ENCODE peak calls at places on chromosomes 6 and 20, in nine cellular contexts. Y is cardiac muscle cell; B is RWPE1; I is mucosa of descending colon; P is CD8-positive, alpha-beta T cell; T is Calu3; O is A549; V is brain microvascular endothelial cell; A is H9. C is an unnamed sample.
A peak's percentile ranks its signal among the peaks of the same experiment; 100 is the strongest.

GRCh38 chr6:82363368-82364086 is at the start of gene TPBG:
- DNase-seq in Y (peak; percentile 69), B (peak; percentile 79), I (peak; percentile 77), P (no peak), T (peak; percentile 77), O (peak; percentile 46), V (peak; percentile 47), A (peak; percentile 89), C (no peak)

GRCh38 chr6:121539537-121539936 is 104.1 kb downstream of the GJA1 start:
- DNase-seq in Y (no peak), B (no peak), I (no peak), P (no peak), T (no peak), O (no peak), V (no peak), A (no peak), C (no peak)

GRCh38 chr6:158211273-158212055 is 43.3 kb downstream of the GTF2H5 start:
- DNase-seq in Y (peak; percentile 40), B (no peak), I (no peak), P (no peak), T (no peak), O (no peak), V (no peak), A (no peak), C (peak; percentile 25)

GRCh38 chr6:116571683-116572000 is 338 bp downstream of the RWDD1 start:
- DNase-seq in Y (no peak), B (no peak), I (no peak), P (no peak), T (no peak), O (no peak), V (no peak), A (no peak), C (no peak)

GRCh38 chr6:115847671-115848070 is 213.0 kb downstream of the FRK start:
- DNase-seq in Y (no peak), B (no peak), I (no peak), P (no peak), T (no peak), O (no peak), V (no peak), A (no peak), C (no peak)

GRCh38 chr6:87250019-87250418 is 72.4 kb upstream of the SMIM8 start:
- DNase-seq in Y (no peak), B (no peak), I (no peak), P (no peak), T (no peak), O (no peak), V (no peak), A (no peak), C (no peak)

GRCh38 chr6:37840940-37841300 is 21.4 kb downstream of the ZFAND3 start:
- DNase-seq in Y (no peak), B (no peak), I (no peak), P (no peak), T (no peak), O (no peak), V (no peak), A (no peak), C (no peak)

GRCh38 chr6:38501931-38502330 is 137.8 kb downstream of the BTBD9 start:
- DNase-seq in Y (no peak), B (no peak), I (no peak), P (no peak), T (no peak), O (no peak), V (no peak), A (no peak), C (no peak)

GRCh38 chr6:90068264-90068663 is 174.0 kb downstream of the GJA10 start:
- DNase-seq in Y (peak; percentile 77), B (peak; percentile 47), I (no peak), P (peak; percentile 17), T (peak; percentile 34), O (no peak), V (peak; percentile 76), A (no peak), C (no peak)

GRCh38 chr20:15395457-15395856 is 1058.0 kb upstream of the FLRT3 start:
- DNase-seq in Y (no peak), B (no peak), I (no peak), P (no peak), T (no peak), O (no peak), V (no peak), A (no peak), C (no peak)

GRCh38 chr20:52313335-52313963 is 121.9 kb upstream of the ZFP64 start:
- DNase-seq in Y (peak; percentile 68), B (peak; percentile 66), I (no peak), P (no peak), T (peak; percentile 25), O (peak; percentile 23), V (peak; percentile 3), A (peak; percentile 58), C (no peak)

GRCh38 chr20:32031007-32031958 is 20.8 kb upstream of the HCK start:
- DNase-seq in Y (peak; percentile 88), B (peak; percentile 94), I (peak; percentile 79), P (peak; percentile 59), T (peak; percentile 90), O (peak; percentile 86), V (peak; percentile 69), A (peak; percentile 97), C (peak; percentile 38)

GRCh38 chr20:38109025-38109541 is 56.0 kb downstream of the TGM2 start:
- DNase-seq in Y (peak; percentile 85), B (no peak), I (no peak), P (no peak), T (no peak), O (no peak), V (no peak), A (no peak), C (peak; percentile 46)

GRCh38 chr6:106253731-106254130 is 71.8 kb downstream of the ATG5 start:
- DNase-seq in Y (no peak), B (no peak), I (no peak), P (no peak), T (no peak), O (no peak), V (no peak), A (no peak), C (no peak)

GRCh38 chr6:32947552-32948465 is 5.1 kb downstream of the HLA-DMA start:
- DNase-seq in Y (peak; percentile 42), B (peak; percentile 54), I (peak; percentile 58), P (peak; percentile 42), T (peak; percentile 81), O (no peak), V (peak; percentile 16), A (peak; percentile 69), C (no peak)

GRCh38 chr6:167985911-167986595 is 11.4 kb upstream of the KIF25 start:
- DNase-seq in Y (no peak), B (no peak), I (no peak), P (no peak), T (no peak), O (no peak), V (no peak), A (no peak), C (no peak)

DNA sequence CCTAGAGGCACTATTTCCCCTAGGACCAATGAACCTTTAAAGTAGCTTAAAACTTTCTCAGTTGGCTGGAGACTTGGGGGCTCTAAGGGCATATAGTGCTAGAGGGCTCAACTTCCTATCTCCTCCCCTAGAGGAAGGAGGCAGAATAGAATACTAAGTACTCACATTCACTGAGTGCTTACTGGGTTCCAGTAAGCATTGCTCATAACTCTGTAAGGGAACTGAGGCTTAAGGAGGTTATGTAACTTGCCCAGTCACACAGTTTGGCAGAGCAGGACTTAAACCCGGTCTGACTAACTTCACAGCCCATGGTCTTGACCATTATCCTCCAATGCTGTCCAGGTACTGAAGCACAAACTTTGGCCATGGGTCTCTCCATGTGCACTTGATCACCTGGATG is 12.5 kb downstream of the SESN1 start:
- DNase-seq in Y (peak; percentile 39), B (no peak), I (no peak), P (no peak), T (no peak), O (no peak), V (no peak), A (no peak), C (no peak)
- TF ChIP-seq CTCF in Y (peak; percentile 5), B (no peak), I (no peak), P (no peak), T (no peak), O (no peak), V (no peak), A (no peak), C (no peak)

DNA sequence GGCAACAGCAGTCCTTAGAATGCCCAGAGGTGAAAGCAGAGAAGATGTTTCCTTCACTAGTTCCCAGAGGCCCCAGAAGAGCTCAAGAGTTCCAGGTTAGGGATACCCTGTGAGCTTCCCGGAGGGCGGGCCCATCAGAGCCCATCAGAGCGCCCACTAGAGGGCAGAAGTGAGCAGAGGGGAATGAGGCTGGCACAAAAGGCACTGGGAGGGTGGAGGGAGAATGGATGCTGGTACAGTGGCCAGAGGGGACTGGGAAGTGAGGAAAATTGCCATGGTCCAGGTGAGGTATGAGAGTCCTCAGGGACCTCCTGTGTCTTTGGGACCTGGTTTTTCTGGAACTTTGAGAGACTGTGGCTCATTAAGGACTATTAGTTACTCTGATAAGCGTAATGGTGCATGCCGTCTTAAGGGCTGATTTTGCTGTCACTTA is 57.3 kb downstream of the LINC00237 start:
- DNase-seq in Y (peak; percentile 6), B (peak; percentile 57), I (peak; percentile 56), P (peak; percentile 54), T (peak; percentile 17), O (peak; percentile 69), V (no peak), A (peak; percentile 79), C (no peak)
- TF ChIP-seq CTCF in Y (peak; percentile 54), B (peak; percentile 57), I (peak; percentile 50), P (peak; percentile 65), T (no peak), O (peak; percentile 55), V (peak; percentile 40), A (peak; percentile 95), C (peak; percentile 72)

DNA sequence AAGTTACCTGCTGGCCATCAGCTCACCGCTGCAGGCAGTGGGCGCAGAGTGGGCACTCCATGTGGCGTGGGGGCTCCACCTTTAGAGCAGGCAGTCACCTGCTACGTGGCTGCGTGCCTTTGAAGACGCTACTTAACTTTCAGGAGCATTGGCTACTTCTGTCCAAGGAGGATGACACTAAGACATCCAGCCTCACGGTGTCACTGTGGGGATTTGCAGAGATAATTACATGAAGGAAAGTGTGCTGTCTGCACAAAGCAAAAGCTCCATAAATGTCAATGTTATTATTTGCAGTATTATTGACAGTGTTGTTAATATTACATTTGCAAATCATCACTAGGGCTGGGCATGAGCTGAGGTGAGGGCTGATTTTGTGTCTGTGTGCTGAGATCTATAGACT is 166.0 kb upstream of the SYNDIG1 start:
- DNase-seq in Y (peak; percentile 3), B (no peak), I (no peak), P (no peak), T (no peak), O (no peak), V (no peak), A (no peak), C (no peak)
- TF ChIP-seq CTCF in Y (no peak), B (no peak), I (no peak), P (no peak), T (no peak), O (no peak), V (peak; percentile 31), A (peak; percentile 35), C (peak; percentile 32)

DNA sequence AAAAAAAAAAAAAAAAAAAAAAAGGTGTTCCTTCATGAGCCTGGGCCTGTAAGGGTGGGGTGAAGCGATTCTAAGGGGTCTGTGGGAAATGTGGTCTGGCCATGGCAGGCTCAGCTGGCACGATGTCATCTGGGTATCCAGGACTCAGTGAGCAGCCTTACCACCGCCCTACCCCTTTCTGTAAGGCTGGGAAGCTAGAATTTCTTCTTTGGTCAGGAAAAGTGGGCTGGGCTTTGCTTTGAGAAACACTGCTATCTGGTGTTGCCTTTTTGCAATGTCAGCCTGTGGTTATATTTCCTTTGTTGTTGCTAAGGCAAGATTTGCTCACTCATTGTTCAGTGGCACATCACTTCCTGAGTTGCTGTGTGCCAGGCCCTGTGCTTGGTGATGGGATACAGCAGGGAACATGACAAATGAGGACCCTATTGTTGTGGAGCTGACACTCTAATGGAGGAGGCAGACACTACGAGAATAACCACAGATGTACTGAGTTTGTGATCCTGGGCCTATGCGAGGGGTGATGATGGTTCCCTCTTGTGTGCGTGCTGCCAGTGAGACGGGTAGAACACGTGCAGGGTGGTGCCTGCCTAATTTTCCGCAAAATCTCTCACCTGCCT is 45.9 kb upstream of the ZNFX1 start:
- DNase-seq in Y (peak; percentile 85), B (peak; percentile 74), I (no peak), P (peak; percentile 14), T (peak; percentile 56), O (no peak), V (peak; percentile 78), A (peak; percentile 53), C (peak; percentile 33)
- TF ChIP-seq CTCF in Y (peak; percentile 48), B (peak; percentile 51), I (no peak), P (peak; percentile 33), T (no peak), O (no peak), V (peak; percentile 58), A (peak; percentile 31), C (peak; percentile 56)